ENCODE peak calls at places on chromosomes 6 and 20, in six cellular contexts. Y, G, P, Z, Q and A are unnamed samples.

GRCh38 chr6:111210074-111210729 is 122.9 kb downstream of the SLC16A10 start:
- DNase-seq in Y (no peak), G (no peak), P (no peak), Z (no peak), Q (peak; percentile 77), A (no peak)

GRCh38 chr20:52923123-52923543 is 49.0 kb upstream of the TSHZ2 start:
- DNase-seq in Y (no peak), G (no peak), P (no peak), Z (no peak), Q (no peak), A (no peak)

GRCh38 chr6:107032051-107032450 is 4.1 kb downstream of the MTRES1 start:
- DNase-seq in Y (no peak), G (no peak), P (no peak), Z (no peak), Q (no peak), A (no peak)

GRCh38 chr6:125073071-125073470 is 80.5 kb upstream of the TPD52L1 start:
- DNase-seq in Y (no peak), G (no peak), P (no peak), Z (no peak), Q (no peak), A (no peak)

GRCh38 chr6:26304213-26305096 is 60.5 kb upstream of the BTN3A2 start:
- DNase-seq in Y (peak; percentile 32), G (no peak), P (no peak), Z (peak; percentile 70), Q (peak; percentile 90), A (no peak)

GRCh38 chr20:10502098-10502526 is 67.0 kb downstream of the SLX4IP start:
- DNase-seq in Y (no peak), G (no peak), P (no peak), Z (no peak), Q (no peak), A (no peak)

GRCh38 chr6:3320238-3320637 is 61.5 kb downstream of the PSMG4 start:
- DNase-seq in Y (no peak), G (no peak), P (peak; percentile 14), Z (no peak), Q (no peak), A (no peak)

GRCh38 chr6:14620522-14620921 is 502.9 kb downstream of the CD83 start:
- DNase-seq in Y (no peak), G (no peak), P (no peak), Z (no peak), Q (no peak), A (no peak)

GRCh38 chr20:36547186-36548005 is 6.1 kb downstream of the MYL9 start:
- DNase-seq in Y (no peak), G (no peak), P (no peak), Z (peak; percentile 66), Q (no peak), A (no peak)

GRCh38 chr20:881051-881820 is 34.9 kb downstream of the ANGPT4 start:
- DNase-seq in Y (no peak), G (no peak), P (no peak), Z (no peak), Q (no peak), A (no peak)

GRCh38 chr20:14415492-14415891 is 78.1 kb upstream of the FLRT3 start:
- DNase-seq in Y (no peak), G (no peak), P (no peak), Z (no peak), Q (no peak), A (no peak)

GRCh38 chr20:63021356-63022321 is 14.9 kb upstream of the BHLHE23 start:
- DNase-seq in Y (no peak), G (peak; percentile 34), P (no peak), Z (no peak), Q (no peak), A (no peak)

GRCh38 chr6:34982424-34982852 is 93.4 kb downstream of the ANKS1A start:
- DNase-seq in Y (no peak), G (no peak), P (no peak), Z (no peak), Q (peak; percentile 29), A (no peak)

GRCh38 chr20:4444404-4444803 is 277.3 kb upstream of the PRND start:
- DNase-seq in Y (no peak), G (no peak), P (no peak), Z (no peak), Q (no peak), A (no peak)

GRCh38 chr20:62430871-62431447 is 3.6 kb upstream of the RBBP8NL start:
- DNase-seq in Y (no peak), G (no peak), P (no peak), Z (no peak), Q (no peak), A (no peak)

GRCh38 chr20:48932375-48932941 is 10.9 kb downstream of the ARFGEF2 start:
- DNase-seq in Y (no peak), G (no peak), P (no peak), Z (no peak), Q (no peak), A (no peak)

GRCh38 chr20:62539208-62539607 is 63.4 kb upstream of the GATA5 start:
- DNase-seq in Y (no peak), G (no peak), P (no peak), Z (peak; percentile 82), Q (no peak), A (no peak)

GRCh38 chr6:168888102-168888501 is 365.5 kb downstream of the THBS2 start:
- DNase-seq in Y (no peak), G (no peak), P (no peak), Z (no peak), Q (no peak), A (no peak)

GRCh38 chr6:168887621-168888020 is 366.0 kb downstream of the THBS2 start:
- DNase-seq in Y (no peak), G (no peak), P (no peak), Z (no peak), Q (no peak), A (no peak)

GRCh38 chr6:168886306-168886854 is 367.3 kb downstream of the THBS2 start:
- DNase-seq in Y (no peak), G (no peak), P (no peak), Z (no peak), Q (no peak), A (no peak)

GRCh38 chr6:168885741-168886140 is 367.9 kb downstream of the THBS2 start:
- DNase-seq in Y (no peak), G (no peak), P (no peak), Z (no peak), Q (no peak), A (no peak)

GRCh38 chr6:168886964-168887363 is 366.7 kb downstream of the THBS2 start:
- DNase-seq in Y (no peak), G (no peak), P (no peak), Z (no peak), Q (no peak), A (no peak)
- TF ChIP-seq POLR2A in Y (no peak), G (no peak), P (no peak), Z (no peak), Q (no peak), A (no peak)

DNA sequence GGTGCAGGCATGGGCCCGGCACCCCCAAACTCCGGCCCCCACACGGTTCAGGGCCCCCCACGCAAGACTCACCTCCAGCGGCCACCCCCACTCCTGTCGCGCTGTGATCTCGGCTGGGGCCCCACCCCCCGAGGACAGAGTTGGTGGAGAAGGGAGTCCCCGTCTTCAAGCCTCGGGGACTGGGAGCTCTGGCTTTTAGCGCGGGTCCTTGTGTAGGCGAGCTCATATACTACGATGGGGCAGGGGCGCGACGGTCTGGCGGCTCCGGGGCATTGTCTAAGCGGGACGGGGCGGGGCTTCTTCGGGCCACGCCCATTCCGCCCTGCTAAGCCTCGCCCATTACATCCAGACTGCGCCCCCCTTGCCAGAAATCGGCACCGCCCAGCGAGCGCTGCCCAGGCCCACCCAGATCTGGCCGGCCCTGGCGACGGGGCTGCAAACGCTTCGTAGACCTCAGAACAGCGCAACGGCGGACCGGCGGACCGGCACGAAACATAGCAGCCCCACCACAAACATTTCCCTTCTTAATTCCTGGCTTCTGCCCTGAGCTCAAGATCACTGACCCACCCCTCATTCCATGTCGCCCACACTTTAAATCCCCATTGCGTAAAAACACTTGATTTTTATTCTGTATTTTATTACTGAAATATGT is 1.0 kb upstream of the DDAH2 start:
- DNase-seq in Y (peak; percentile 90), G (peak; percentile 88), P (peak; percentile 83), Z (peak; percentile 97), Q (peak; percentile 88), A (peak; percentile 95)
- TF ChIP-seq POLR2A in Y (peak; percentile 75), G (no peak), P (no peak), Z (peak; percentile 25), Q (peak; percentile 54), A (peak; percentile 75)

GRCh38 chr6:32971245-32971580 is 2.8 kb downstream of the BRD2 start:
- DNase-seq in Y (no peak), G (no peak), P (no peak), Z (no peak), Q (no peak), A (no peak)
- TF ChIP-seq POLR2A in Y (no peak), G (no peak), P (no peak), Z (no peak), Q (no peak), A (no peak)

DNA sequence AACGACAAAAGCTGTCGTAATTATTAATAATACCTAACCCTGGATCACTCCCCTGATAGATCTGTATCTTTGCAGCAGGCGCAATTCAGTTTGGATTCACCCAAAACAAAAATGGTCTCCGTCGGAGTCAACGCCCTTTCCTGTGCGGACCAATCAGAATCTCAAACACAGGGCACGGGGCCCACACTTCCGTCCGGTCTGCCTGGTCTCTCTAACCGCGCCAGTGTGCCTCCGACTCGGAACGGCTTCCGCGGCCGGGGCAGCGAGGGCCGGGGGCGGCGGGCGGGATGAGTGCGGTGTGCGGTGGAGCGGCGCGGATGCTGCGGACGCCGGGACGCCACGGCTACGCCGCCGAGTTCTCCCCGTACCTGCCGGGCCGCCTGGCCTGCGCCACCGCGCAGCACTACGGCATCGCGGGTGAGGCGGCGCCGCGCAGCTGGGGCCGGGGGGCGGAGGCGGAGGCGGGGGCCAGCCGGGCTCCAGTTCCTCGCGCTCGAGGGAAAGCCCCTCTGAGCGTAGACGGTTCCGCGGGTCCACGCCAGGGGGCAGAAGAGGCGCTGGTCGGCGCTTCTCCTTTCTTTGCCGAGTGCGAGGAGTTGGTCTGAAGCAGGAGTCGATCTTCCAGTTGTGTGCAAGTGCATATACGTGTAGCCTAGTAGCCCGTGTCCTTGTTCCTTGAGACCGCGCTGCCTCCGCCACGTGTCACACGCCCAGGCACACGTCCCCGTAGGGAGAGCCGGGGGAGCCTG is at the start of gene PEX7:
- DNase-seq in Y (peak; percentile 91), G (peak; percentile 92), P (peak; percentile 93), Z (peak; percentile 96), Q (peak; percentile 93), A (peak; percentile 95)
- TF ChIP-seq POLR2A in Y (peak; percentile 55), G (peak; percentile 59), P (no peak), Z (no peak), Q (peak; percentile 65), A (peak; percentile 65)